ENCODE peak calls at places on chromosomes 11 and 22, in nine cellular contexts. Z is stomach, I is heart left ventricle, C is IMR-90, H is suprapubic skin, W is A549, U is H1, Q is lower leg skin, N is GM12891. T is an unnamed sample.

GRCh38 chr11:33457948-33458347 is 200.8 kb downstream of the HIPK3 start:
- DNase-seq in Z (no peak), I (no peak), C (no peak), H (no peak), W (no peak), U (no peak), Q (no peak), N (no peak), T (no peak)

GRCh38 chr22:26656896-26657851 is at the start of gene MIAT:
- DNase-seq in Z (peak; percentile 40), I (no peak), C (peak; percentile 24), H (no peak), W (no peak), U (no peak), Q (peak; percentile 87), N (peak; percentile 73), T (peak; percentile 37)

GRCh38 chr11:4610258-4610935 is 2.4 kb upstream of the TRIM68 start:
- DNase-seq in Z (no peak), I (no peak), C (peak; percentile 5), H (no peak), W (no peak), U (no peak), Q (no peak), N (no peak), T (no peak)

GRCh38 chr11:127506647-127507046 is 506.1 kb upstream of the KIRREL3 start:
- DNase-seq in Z (no peak), I (no peak), C (no peak), H (no peak), W (no peak), U (no peak), Q (no peak), N (no peak), T (no peak)

GRCh38 chr11:44774131-44774530 is 47.4 kb downstream of the TSPAN18 start:
- DNase-seq in Z (peak; percentile 17), I (peak; percentile 89), C (no peak), H (no peak), W (no peak), U (no peak), Q (peak; percentile 89), N (no peak), T (no peak)

GRCh38 chr22:47433627-47434026 is 671.2 kb downstream of the TBC1D22A start:
- DNase-seq in Z (no peak), I (no peak), C (no peak), H (no peak), W (no peak), U (no peak), Q (peak; percentile 71), N (no peak), T (no peak)

GRCh38 chr11:33670250-33671011 is 30.2 kb downstream of the C11orf91 start:
- DNase-seq in Z (no peak), I (no peak), C (peak; percentile 87), H (no peak), W (no peak), U (no peak), Q (peak; percentile 63), N (no peak), T (no peak)

GRCh38 chr22:42340695-42341383 is 70.4 kb upstream of the TCF20 start:
- DNase-seq in Z (no peak), I (no peak), C (no peak), H (no peak), W (no peak), U (no peak), Q (no peak), N (no peak), T (peak; percentile 46)

GRCh38 chr11:78417888-78418583 is 416 bp upstream of the GAB2 start:
- DNase-seq in Z (peak; percentile 85), I (peak; percentile 90), C (peak; percentile 69), H (peak; percentile 83), W (peak; percentile 64), U (no peak), Q (peak; percentile 95), N (peak; percentile 67), T (peak; percentile 86)
- TF ChIP-seq POLR2A in Z (no peak), I (peak; percentile 28), C (peak; percentile 63), H (peak; percentile 87), W (peak; percentile 18), U (peak; percentile 71), Q (peak; percentile 77), N (no peak), T (peak; percentile 73)

DNA sequence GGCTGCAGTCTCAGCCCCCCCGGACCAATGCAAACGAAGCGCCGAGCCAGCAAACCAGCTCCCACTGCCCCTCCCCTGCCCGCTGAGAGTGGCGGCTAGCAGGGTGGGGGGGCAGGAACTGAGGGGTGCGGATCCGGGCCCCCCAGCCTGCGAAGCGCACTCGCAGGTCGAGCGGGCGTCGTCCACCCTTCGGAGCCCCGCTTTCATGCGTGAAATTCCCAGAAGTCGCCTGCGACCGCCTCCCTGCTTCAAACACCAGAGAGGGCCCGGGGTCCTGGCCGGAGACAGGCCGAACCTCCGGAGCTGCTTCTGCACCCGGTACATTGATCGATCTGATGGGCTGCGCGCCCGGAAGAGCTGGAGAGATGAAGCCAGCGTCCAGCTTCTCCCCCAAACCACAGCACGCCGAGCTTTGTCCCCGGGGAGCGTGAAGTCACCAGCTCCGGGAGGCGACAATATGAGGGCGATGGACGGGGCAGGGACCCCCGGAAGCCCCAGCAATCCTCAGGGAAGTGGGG is 646 bp upstream of the PATZ1 start:
- DNase-seq in Z (peak; percentile 63), I (peak; percentile 76), C (peak; percentile 33), H (peak; percentile 78), W (peak; percentile 42), U (no peak), Q (peak; percentile 90), N (peak; percentile 75), T (peak; percentile 73)
- TF ChIP-seq POLR2A in Z (no peak), I (no peak), C (no peak), H (peak; percentile 17), W (peak; percentile 28), U (no peak), Q (no peak), N (peak; percentile 57), T (peak; percentile 46)

GRCh38 chr22:49971232-49972162 is 10.9 kb downstream of the PIM3 start:
- DNase-seq in Z (peak; percentile 93), I (peak; percentile 88), C (no peak), H (peak; percentile 89), W (peak; percentile 33), U (no peak), Q (peak; percentile 96), N (no peak), T (peak; percentile 76)
- TF ChIP-seq POLR2A in Z (no peak), I (no peak), C (peak; percentile 65), H (peak; percentile 1), W (peak; percentile 25), U (no peak), Q (no peak), N (no peak), T (peak; percentile 37)

DNA sequence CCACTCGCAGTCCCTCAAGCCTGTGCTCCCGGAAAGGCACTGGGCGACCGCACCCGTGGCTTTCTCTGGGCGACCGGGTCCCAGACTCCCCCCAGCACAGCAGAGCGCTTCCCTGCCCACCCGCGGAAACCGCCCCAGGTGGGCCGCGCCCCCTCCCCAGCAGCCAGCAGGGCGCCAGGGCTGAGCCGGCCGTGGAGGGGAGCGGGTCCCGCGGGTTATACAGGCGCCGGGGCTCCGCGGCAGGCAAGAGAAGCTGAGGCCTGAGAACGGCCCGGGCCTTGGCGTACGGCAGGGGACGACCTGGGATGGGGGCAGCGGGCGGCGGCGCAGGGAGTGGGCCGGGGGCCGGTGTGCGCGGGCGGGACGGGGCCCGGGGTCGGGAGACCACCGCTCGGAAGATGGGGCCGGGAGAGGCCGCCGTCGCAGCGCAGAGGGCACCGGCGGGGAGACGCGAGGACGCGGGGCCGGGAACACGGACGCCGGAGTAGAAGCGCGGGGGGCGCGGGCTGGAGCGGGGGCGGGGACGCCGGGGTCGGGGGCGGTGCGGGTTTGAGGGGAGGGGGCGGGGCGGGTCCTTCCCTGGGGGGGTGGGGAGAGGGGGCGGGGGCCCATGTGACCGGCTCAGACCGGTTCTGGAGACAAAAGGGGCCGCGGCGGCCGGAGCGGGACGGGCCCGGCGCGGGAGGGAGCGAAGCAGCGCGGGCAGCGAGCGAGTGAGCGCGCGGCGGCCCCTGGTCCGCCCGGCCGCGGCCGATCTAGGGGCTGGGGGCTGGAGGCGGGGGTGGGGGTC is at the start of gene MDK:
- DNase-seq in Z (peak; percentile 48), I (peak; percentile 33), C (no peak), H (peak; percentile 68), W (no peak), U (no peak), Q (no peak), N (no peak), T (no peak)
- TF ChIP-seq POLR2A in Z (no peak), I (no peak), C (no peak), H (no peak), W (no peak), U (no peak), Q (no peak), N (no peak), T (no peak)

GRCh38 chr11:118226781-118227180 is 2.0 kb upstream of the JAML start:
- DNase-seq in Z (no peak), I (no peak), C (no peak), H (no peak), W (no peak), U (no peak), Q (no peak), N (no peak), T (no peak)
- TF ChIP-seq POLR2A in Z (no peak), I (no peak), C (no peak), H (no peak), W (no peak), U (no peak), Q (no peak), N (no peak), T (no peak)